ENCODE peak calls at places on chromosome 13, in nine cellular contexts. N is B cell, P is foreskin fibroblast, I is mucosa of descending colon, G is kidney epithelial cell, R is tibial nerve, E is hepatocyte, U is astrocyte, D is right atrium auricular region. T is an unnamed sample.

GRCh38 chr13:111325941-111326620 is 5.6 kb downstream of the TEX29 start:
- DNase-seq in N (no peak), P (no peak), I (no peak), G (no peak), R (no peak), E (no peak), U (no peak), D (no peak), T (no peak)

GRCh38 chr13:35987572-35988513 is 143.3 kb downstream of the DCLK1 start:
- DNase-seq in N (no peak), P (no peak), I (no peak), G (no peak), R (no peak), E (no peak), U (no peak), D (no peak), T (no peak)

GRCh38 chr13:34857561-34857960 is 84.5 kb upstream of the NBEA start:
- DNase-seq in N (no peak), P (no peak), I (no peak), G (no peak), R (no peak), E (no peak), U (no peak), D (no peak), T (no peak)

GRCh38 chr13:45876781-45877180 is 25.2 kb upstream of the SIAH3 start:
- DNase-seq in N (no peak), P (no peak), I (no peak), G (no peak), R (no peak), E (no peak), U (no peak), D (no peak), T (no peak)

GRCh38 chr13:96994030-96994848 is at the start of gene OXGR1:
- DNase-seq in N (no peak), P (no peak), I (peak), G (no peak), R (no peak), E (no peak), U (no peak), D (no peak), T (no peak)

GRCh38 chr13:45782327-45783045 is 69.1 kb downstream of the SIAH3 start:
- DNase-seq in N (no peak), P (no peak), I (no peak), G (no peak), R (no peak), E (no peak), U (no peak), D (no peak), T (no peak)

GRCh38 chr13:27044837-27045570 is 126.6 kb downstream of the USP12 start:
- DNase-seq in N (peak), P (no peak), I (no peak), G (no peak), R (no peak), E (no peak), U (no peak), D (no peak), T (no peak)

GRCh38 chr13:30932481-30933333 is at the start of gene TEX26:
- DNase-seq in N (no peak), P (no peak), I (no peak), G (no peak), R (no peak), E (peak), U (peak), D (no peak), T (no peak)

GRCh38 chr13:113489549-113490495 is 689 bp downstream of the DCUN1D2 start:
- DNase-seq in N (peak), P (peak), I (no peak), G (no peak), R (no peak), E (peak), U (peak), D (no peak), T (peak)

GRCh38 chr13:24106429-24106828 is 54.1 kb upstream of the SPATA13 start:
- DNase-seq in N (no peak), P (no peak), I (no peak), G (no peak), R (no peak), E (no peak), U (no peak), D (no peak), T (no peak)

GRCh38 chr13:24208314-24208713 is 47.8 kb downstream of the SPATA13 start:
- DNase-seq in N (no peak), P (peak), I (no peak), G (peak), R (peak), E (no peak), U (peak), D (no peak), T (no peak)

GRCh38 chr13:59343993-59344780 is 819.5 kb downstream of the DIAPH3 start:
- DNase-seq in N (no peak), P (no peak), I (no peak), G (no peak), R (no peak), E (no peak), U (no peak), D (no peak), T (no peak)

GRCh38 chr13:99984463-99985242 is 3.1 kb downstream of the ZIC2 start:
- DNase-seq in N (no peak), P (no peak), I (no peak), G (no peak), R (no peak), E (peak), U (no peak), D (no peak), T (no peak)

GRCh38 chr13:29743229-29743786 is 107.1 kb downstream of the UBL3 start:
- DNase-seq in N (no peak), P (peak), I (no peak), G (no peak), R (peak), E (peak), U (peak), D (peak), T (no peak)

GRCh38 chr13:75279834-75280369 is 202.1 kb downstream of the TBC1D4 start:
- DNase-seq in N (no peak), P (no peak), I (no peak), G (no peak), R (no peak), E (peak), U (no peak), D (no peak), T (no peak)

GRCh38 chr13:100644328-100644727 is 30.3 kb downstream of the TMTC4 start:
- DNase-seq in N (no peak), P (no peak), I (no peak), G (no peak), R (no peak), E (no peak), U (no peak), D (no peak), T (no peak)

GRCh38 chr13:77351326-77351725 is 24.4 kb upstream of the MYCBP2 start:
- DNase-seq in N (no peak), P (no peak), I (no peak), G (no peak), R (no peak), E (no peak), U (peak), D (no peak), T (no peak)

GRCh38 chr13:33053397-33054066 is 37.3 kb downstream of the KL start:
- DNase-seq in N (no peak), P (no peak), I (no peak), G (no peak), R (no peak), E (no peak), U (peak), D (no peak), T (no peak)

GRCh38 chr13:50650936-50651638 is 192.4 kb downstream of the DLEU7 start:
- DNase-seq in N (peak), P (peak), I (no peak), G (peak), R (no peak), E (peak), U (peak), D (no peak), T (no peak)

GRCh38 chr13:41601718-41602445 is 144.5 kb downstream of the RGCC start:
- DNase-seq in N (no peak), P (peak), I (no peak), G (no peak), R (no peak), E (no peak), U (no peak), D (no peak), T (no peak)

GRCh38 chr13:67183151-67183550 is 47.0 kb downstream of the PCDH9 start:
- DNase-seq in N (no peak), P (no peak), I (no peak), G (no peak), R (no peak), E (no peak), U (no peak), D (no peak), T (no peak)

GRCh38 chr13:41554626-41555386 is 97.5 kb downstream of the RGCC start:
- DNase-seq in N (peak), P (no peak), I (no peak), G (no peak), R (no peak), E (no peak), U (no peak), D (no peak), T (no peak)

GRCh38 chr13:37460211-37460610 is 138.4 kb downstream of the POSTN start:
- DNase-seq in N (no peak), P (no peak), I (no peak), G (no peak), R (no peak), E (no peak), U (peak), D (no peak), T (no peak)

GRCh38 chr13:114089341-114089740 is 43.1 kb downstream of the RASA3 start:
- DNase-seq in N (no peak), P (no peak), I (peak), G (no peak), R (no peak), E (no peak), U (no peak), D (peak), T (no peak)

GRCh38 chr13:100130092-100130491 is 41.2 kb downstream of the PCCA start:
- DNase-seq in N (no peak), P (peak), I (no peak), G (no peak), R (no peak), E (no peak), U (peak), D (no peak), T (no peak)

GRCh38 chr13:50168803-50169202 is 153.6 kb downstream of the KCNRG start:
- DNase-seq in N (no peak), P (no peak), I (no peak), G (no peak), R (no peak), E (no peak), U (no peak), D (no peak), T (no peak)

GRCh38 chr13:107203146-107203847 is 635.4 kb upstream of the ARGLU1 start:
- DNase-seq in N (no peak), P (no peak), I (no peak), G (no peak), R (no peak), E (peak), U (no peak), D (no peak), T (peak)

GRCh38 chr13:31699650-31700049 is 39.7 kb upstream of the RXFP2 start:
- DNase-seq in N (no peak), P (no peak), I (no peak), G (no peak), R (no peak), E (no peak), U (no peak), D (no peak), T (no peak)

GRCh38 chr13:60696602-60697001 is 299.6 kb downstream of the TDRD3 start:
- DNase-seq in N (no peak), P (no peak), I (no peak), G (no peak), R (no peak), E (no peak), U (no peak), D (no peak), T (no peak)

GRCh38 chr13:28494861-28495585 is at the start of gene FLT1:
- DNase-seq in N (peak), P (peak), I (peak), G (no peak), R (no peak), E (peak), U (no peak), D (peak), T (peak)

GRCh38 chr13:27765650-27766049 is 26.6 kb upstream of the GSX1 start:
- DNase-seq in N (no peak), P (no peak), I (no peak), G (no peak), R (no peak), E (no peak), U (no peak), D (no peak), T (no peak)

GRCh38 chr13:100040196-100040595 is 48.7 kb upstream of the PCCA start:
- DNase-seq in N (no peak), P (no peak), I (no peak), G (no peak), R (no peak), E (no peak), U (no peak), D (no peak), T (no peak)

GRCh38 chr13:64371045-64371444 is 2859.1 kb downstream of the PCDH9 start:
- DNase-seq in N (no peak), P (peak), I (no peak), G (peak), R (no peak), E (no peak), U (peak), D (no peak), T (no peak)

GRCh38 chr13:28753208-28753892 is 34.6 kb upstream of the SLC46A3 start:
- DNase-seq in N (no peak), P (peak), I (no peak), G (peak), R (peak), E (peak), U (peak), D (peak), T (peak)

GRCh38 chr13:28586585-28587540 is 72.1 kb upstream of the POMP start:
- DNase-seq in N (no peak), P (no peak), I (no peak), G (no peak), R (no peak), E (no peak), U (no peak), D (no peak), T (no peak)

GRCh38 chr13:23289917-23290357 is 109.2 kb downstream of the SGCG start:
- DNase-seq in N (no peak), P (peak), I (no peak), G (no peak), R (no peak), E (peak), U (peak), D (no peak), T (no peak)

GRCh38 chr13:39777527-39778061 is 122.1 kb downstream of the COG6 start:
- DNase-seq in N (no peak), P (peak), I (no peak), G (peak), R (no peak), E (peak), U (peak), D (no peak), T (peak)
- TF ChIP-seq CTCF in N (no peak), P (peak), I (no peak), G (peak), R (peak), E (peak), U (peak), D (peak), T (no peak)

GRCh38 chr13:98795220-98795619 is 42.7 kb upstream of the SLC15A1 start:
- DNase-seq in N (no peak), P (no peak), I (no peak), G (no peak), R (no peak), E (no peak), U (no peak), D (peak), T (no peak)

GRCh38 chr13:98792784-98793183 is 40.3 kb upstream of the SLC15A1 start:
- DNase-seq in N (no peak), P (no peak), I (no peak), G (no peak), R (no peak), E (no peak), U (no peak), D (no peak), T (no peak)

GRCh38 chr13:98796191-98796590 is 43.7 kb upstream of the SLC15A1 start:
- DNase-seq in N (no peak), P (no peak), I (no peak), G (no peak), R (no peak), E (no peak), U (no peak), D (no peak), T (no peak)

GRCh38 chr13:98792321-98792720 is 39.8 kb upstream of the SLC15A1 start:
- DNase-seq in N (no peak), P (no peak), I (no peak), G (no peak), R (no peak), E (peak), U (no peak), D (no peak), T (no peak)

GRCh38 chr13:98794498-98794897 is 42.0 kb upstream of the SLC15A1 start:
- DNase-seq in N (no peak), P (no peak), I (no peak), G (no peak), R (no peak), E (no peak), U (no peak), D (peak), T (no peak)
- TF ChIP-seq CTCF in N (no peak), P (no peak), I (no peak), G (no peak), R (no peak), E (no peak), U (no peak), D (no peak), T (no peak)

GRCh38 chr13:85896516-85897450 is 97.6 kb upstream of the SLITRK6 start:
- DNase-seq in N (no peak), P (no peak), I (no peak), G (no peak), R (no peak), E (no peak), U (no peak), D (no peak), T (no peak)
- TF ChIP-seq CTCF in N (no peak), P (no peak), I (no peak), G (peak), R (no peak), E (no peak), U (peak), D (no peak), T (no peak)

GRCh38 chr13:44026194-44026593 is 146.5 kb downstream of the LACC1 start:
- DNase-seq in N (no peak), P (no peak), I (no peak), G (no peak), R (no peak), E (no peak), U (no peak), D (no peak), T (no peak)
- TF ChIP-seq CTCF in N (no peak), P (no peak), I (no peak), G (no peak), R (no peak), E (no peak), U (no peak), D (no peak), T (no peak)

GRCh38 chr13:109646423-109646822 is 140.0 kb downstream of the IRS2 start:
- DNase-seq in N (no peak), P (no peak), I (no peak), G (no peak), R (no peak), E (no peak), U (no peak), D (no peak), T (no peak)
- TF ChIP-seq CTCF in N (no peak), P (no peak), I (no peak), G (no peak), R (no peak), E (no peak), U (no peak), D (no peak), T (no peak)

T was measured in Calu3.